ENCODE peak calls at places on chromosomes 6 and 20, in six cellular contexts. One of them, this sample, is unnamed.

GRCh38 chr6:159169193-159169555 is at the start of gene FNDC1:
- DNase-seq in stomach: no peak
- DNase-seq in suprapubic skin: no peak
- DNase-seq in fibroblast of lung: no peak
- DNase-seq in fibroblast of mammary gland: no peak
- DNase-seq in epithelial cell of esophagus: no peak
- DNase-seq in this sample: no peak

GRCh38 chr6:57198926-57199636 is 23.0 kb downstream of the RAB23 start:
- DNase-seq in stomach: no peak
- DNase-seq in suprapubic skin: no peak
- DNase-seq in fibroblast of lung: no peak
- DNase-seq in fibroblast of mammary gland: no peak
- DNase-seq in epithelial cell of esophagus: no peak
- DNase-seq in this sample: no peak

GRCh38 chr6:148851683-148852556 is 105.1 kb downstream of the UST start:
- DNase-seq in stomach: peak; percentile 44
- DNase-seq in suprapubic skin: no peak
- DNase-seq in fibroblast of lung: no peak
- DNase-seq in fibroblast of mammary gland: no peak
- DNase-seq in epithelial cell of esophagus: no peak
- DNase-seq in this sample: no peak

GRCh38 chr20:36407196-36407733 is 101.1 kb downstream of the DLGAP4 start:
- DNase-seq in stomach: no peak
- DNase-seq in suprapubic skin: no peak
- DNase-seq in fibroblast of lung: peak; percentile 13
- DNase-seq in fibroblast of mammary gland: peak; percentile 85
- DNase-seq in epithelial cell of esophagus: peak; percentile 72
- DNase-seq in this sample: no peak

GRCh38 chr6:3317741-3318211 is 59.0 kb downstream of the PSMG4 start:
- DNase-seq in stomach: peak; percentile 11
- DNase-seq in suprapubic skin: peak; percentile 70
- DNase-seq in fibroblast of lung: peak; percentile 16
- DNase-seq in fibroblast of mammary gland: peak; percentile 47
- DNase-seq in epithelial cell of esophagus: no peak
- DNase-seq in this sample: no peak

GRCh38 chr20:9241232-9241692 is 172.4 kb downstream of the PLCB4 start:
- DNase-seq in stomach: no peak
- DNase-seq in suprapubic skin: no peak
- DNase-seq in fibroblast of lung: peak; percentile 97
- DNase-seq in fibroblast of mammary gland: peak; percentile 82
- DNase-seq in epithelial cell of esophagus: peak; percentile 69
- DNase-seq in this sample: peak; percentile 44

GRCh38 chr6:136525586-136526195 is 24.5 kb downstream of the MAP7 start:
- DNase-seq in stomach: no peak
- DNase-seq in suprapubic skin: no peak
- DNase-seq in fibroblast of lung: peak; percentile 18
- DNase-seq in fibroblast of mammary gland: no peak
- DNase-seq in epithelial cell of esophagus: peak; percentile 62
- DNase-seq in this sample: no peak

GRCh38 chr20:59783020-59784010 is 150.1 kb downstream of the SYCP2 start:
- DNase-seq in stomach: peak; percentile 60
- DNase-seq in suprapubic skin: peak; percentile 77
- DNase-seq in fibroblast of lung: peak; percentile 10
- DNase-seq in fibroblast of mammary gland: peak; percentile 32
- DNase-seq in epithelial cell of esophagus: peak; percentile 61
- DNase-seq in this sample: no peak

GRCh38 chr6:164085552-164086325 is 671.2 kb downstream of the QKI start:
- DNase-seq in stomach: no peak
- DNase-seq in suprapubic skin: no peak
- DNase-seq in fibroblast of lung: peak; percentile 98
- DNase-seq in fibroblast of mammary gland: peak; percentile 82
- DNase-seq in epithelial cell of esophagus: no peak
- DNase-seq in this sample: no peak

GRCh38 chr6:14671261-14671681 is 553.7 kb downstream of the CD83 start:
- DNase-seq in stomach: peak; percentile 65
- DNase-seq in suprapubic skin: no peak
- DNase-seq in fibroblast of lung: peak; percentile 96
- DNase-seq in fibroblast of mammary gland: peak; percentile 93
- DNase-seq in epithelial cell of esophagus: peak; percentile 95
- DNase-seq in this sample: no peak

GRCh38 chr6:84733889-84734288 is 30.5 kb downstream of the TBX18 start:
- DNase-seq in stomach: no peak
- DNase-seq in suprapubic skin: no peak
- DNase-seq in fibroblast of lung: no peak
- DNase-seq in fibroblast of mammary gland: no peak
- DNase-seq in epithelial cell of esophagus: no peak
- DNase-seq in this sample: no peak

GRCh38 chr6:84731901-84732300 is 32.5 kb downstream of the TBX18 start:
- DNase-seq in stomach: no peak
- DNase-seq in suprapubic skin: no peak
- DNase-seq in fibroblast of lung: no peak
- DNase-seq in fibroblast of mammary gland: no peak
- DNase-seq in epithelial cell of esophagus: no peak
- DNase-seq in this sample: no peak

DNA sequence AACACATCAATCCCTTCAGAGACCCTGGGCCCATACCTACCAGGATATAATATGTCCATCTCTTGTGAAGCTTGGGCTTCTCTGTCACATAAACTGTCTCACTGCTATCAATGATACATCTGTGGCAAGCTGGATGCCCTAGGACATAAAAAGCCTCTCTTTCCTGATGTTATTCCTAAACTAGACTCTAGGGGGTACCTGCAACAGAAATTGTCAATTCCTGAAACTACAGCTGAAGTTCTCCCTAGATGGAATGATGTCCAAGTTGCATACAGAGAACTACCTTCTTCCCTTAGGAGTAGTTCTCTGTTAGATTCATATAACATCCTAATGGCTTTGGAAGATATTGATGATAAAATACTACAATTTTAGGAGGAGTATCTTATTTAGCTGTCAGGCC is 35.8 kb downstream of the TBX18 start:
- DNase-seq in stomach: no peak
- DNase-seq in suprapubic skin: no peak
- DNase-seq in fibroblast of lung: no peak
- DNase-seq in fibroblast of mammary gland: peak; percentile 53
- DNase-seq in epithelial cell of esophagus: peak; percentile 62
- DNase-seq in this sample: no peak
- TF ChIP-seq CTCF in stomach: no peak
- TF ChIP-seq CTCF in suprapubic skin: no peak
- TF ChIP-seq CTCF in fibroblast of lung: peak; percentile 41
- TF ChIP-seq CTCF in fibroblast of mammary gland: peak; percentile 60
- TF ChIP-seq CTCF in epithelial cell of esophagus: peak; percentile 65
- TF ChIP-seq CTCF in this sample: peak; percentile 46

DNA sequence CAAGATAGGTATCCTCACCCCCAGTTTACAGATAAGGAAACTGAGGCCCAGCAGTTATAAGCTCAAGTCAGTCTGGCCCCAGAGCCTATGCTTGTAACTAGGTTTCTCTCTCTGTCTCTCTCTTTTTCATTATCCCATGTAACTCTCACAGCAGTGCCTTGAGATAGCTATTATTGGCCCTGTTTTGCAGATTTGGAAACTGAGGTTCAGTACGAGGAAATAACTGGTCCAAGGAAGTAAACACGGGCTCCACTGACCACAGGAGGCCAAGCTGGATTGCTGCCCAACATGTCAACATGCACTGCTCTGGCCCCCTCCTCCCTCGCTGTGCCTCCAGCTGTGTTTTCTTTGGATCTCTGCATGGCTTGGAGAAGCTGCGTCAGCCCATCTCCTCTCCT is 7.6 kb upstream of the PLTP start:
- DNase-seq in stomach: peak; percentile 85
- DNase-seq in suprapubic skin: no peak
- DNase-seq in fibroblast of lung: peak; percentile 85
- DNase-seq in fibroblast of mammary gland: peak; percentile 92
- DNase-seq in epithelial cell of esophagus: no peak
- DNase-seq in this sample: no peak
- H3K4me3 ChIP-seq in stomach: no peak overlapping the region
- H3K4me3 ChIP-seq in suprapubic skin: no peak overlapping the region
- H3K4me3 ChIP-seq in fibroblast of lung: no peak overlapping the region
- H3K4me3 ChIP-seq in fibroblast of mammary gland: no peak overlapping the region
- H3K4me3 ChIP-seq in epithelial cell of esophagus: no peak overlapping the region
- H3K4me3 ChIP-seq in this sample: no peak overlapping the region

DNA sequence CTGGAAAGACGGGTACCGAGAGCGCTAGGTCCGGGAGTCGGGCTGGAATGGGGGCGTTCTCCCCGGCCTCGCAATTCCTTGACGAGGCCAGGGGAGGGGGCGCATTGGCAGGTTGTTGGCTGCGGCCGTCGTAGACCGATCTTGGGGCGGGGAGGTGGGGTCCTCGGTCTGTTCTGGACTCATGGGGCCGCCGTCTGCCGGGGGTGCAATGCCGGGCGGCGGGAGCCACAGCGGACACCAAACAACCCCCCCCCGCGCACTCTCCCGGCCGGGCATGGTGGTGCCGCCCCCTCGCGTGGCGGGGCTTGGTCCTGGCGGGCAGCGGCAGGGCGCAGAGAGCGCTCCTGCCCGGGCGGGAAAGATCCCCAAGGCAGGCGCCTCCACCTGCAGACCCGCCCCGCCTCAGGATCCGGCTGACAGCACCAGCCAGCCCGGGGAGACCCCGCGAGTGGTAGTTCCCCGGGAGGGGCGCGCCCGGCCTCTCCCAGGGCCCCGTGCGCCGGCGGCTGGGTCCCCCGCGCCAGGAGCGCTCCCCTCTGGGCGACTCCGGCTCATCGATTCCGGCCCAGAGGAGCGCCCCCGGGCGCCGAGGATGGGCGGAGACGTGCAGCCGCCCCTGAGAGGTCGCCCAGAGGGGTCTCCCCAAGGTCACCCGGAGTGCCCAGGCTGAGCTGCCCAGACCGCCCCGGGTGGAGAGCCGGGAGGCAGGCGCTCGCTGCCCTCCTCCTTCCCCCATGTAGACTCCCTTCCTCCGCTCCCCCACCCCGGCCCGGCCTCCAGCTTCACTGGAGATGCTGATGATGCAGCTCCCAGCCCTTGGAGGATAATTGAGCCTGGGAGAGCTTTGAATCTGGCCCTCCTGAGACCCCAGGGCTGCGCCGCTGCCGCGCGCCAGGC is 709 bp downstream of the PPP1R16B start:
- DNase-seq in stomach: no peak
- DNase-seq in suprapubic skin: no peak
- DNase-seq in fibroblast of lung: no peak
- DNase-seq in fibroblast of mammary gland: no peak
- DNase-seq in epithelial cell of esophagus: no peak
- DNase-seq in this sample: no peak
- TF ChIP-seq CTCF in stomach: no peak
- TF ChIP-seq CTCF in suprapubic skin: no peak
- TF ChIP-seq CTCF in fibroblast of lung: no peak
- TF ChIP-seq CTCF in fibroblast of mammary gland: no peak
- TF ChIP-seq CTCF in epithelial cell of esophagus: no peak
- TF ChIP-seq CTCF in this sample: no peak

DNA sequence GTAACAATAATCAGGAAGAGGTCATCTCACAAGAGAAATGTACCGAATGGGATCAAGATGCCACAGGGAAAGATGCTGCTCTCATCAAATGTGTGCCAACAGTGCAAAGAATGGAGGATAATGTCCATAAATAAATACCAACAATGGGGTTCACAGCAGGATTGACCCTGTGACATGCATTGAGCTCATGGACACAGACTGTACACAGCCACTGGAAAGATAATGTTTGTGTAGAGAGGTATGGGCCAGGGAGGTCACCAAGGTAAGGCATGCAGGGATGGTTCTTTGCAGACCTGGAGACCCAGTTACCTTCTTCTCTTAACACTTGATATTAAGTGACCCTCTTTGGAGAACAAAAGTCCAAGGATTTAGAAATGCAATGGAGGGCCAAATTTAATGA is 1.5 kb downstream of the AGPAT1 start:
- DNase-seq in stomach: no peak
- DNase-seq in suprapubic skin: no peak
- DNase-seq in fibroblast of lung: no peak
- DNase-seq in fibroblast of mammary gland: no peak
- DNase-seq in epithelial cell of esophagus: no peak
- DNase-seq in this sample: no peak
- H3K4me3 ChIP-seq in stomach: no peak overlapping the region
- H3K4me3 ChIP-seq in suprapubic skin: no peak overlapping the region
- H3K4me3 ChIP-seq in fibroblast of lung: no peak overlapping the region
- H3K4me3 ChIP-seq in fibroblast of mammary gland: no peak overlapping the region
- H3K4me3 ChIP-seq in epithelial cell of esophagus: no peak overlapping the region
- H3K4me3 ChIP-seq in this sample: no peak overlapping the region

GRCh38 chr20:62123450-62124118 is 1.3 kb downstream of the LSM14B start:
- DNase-seq in stomach: no peak
- DNase-seq in suprapubic skin: no peak
- DNase-seq in fibroblast of lung: peak; percentile 65
- DNase-seq in fibroblast of mammary gland: peak; percentile 56
- DNase-seq in epithelial cell of esophagus: peak; percentile 56
- DNase-seq in this sample: no peak
- TF ChIP-seq CTCF in stomach: no peak
- TF ChIP-seq CTCF in suprapubic skin: no peak
- TF ChIP-seq CTCF in fibroblast of lung: peak; percentile 29
- TF ChIP-seq CTCF in fibroblast of mammary gland: no peak
- TF ChIP-seq CTCF in epithelial cell of esophagus: peak; percentile 11
- TF ChIP-seq CTCF in this sample: peak; percentile 20

DNA sequence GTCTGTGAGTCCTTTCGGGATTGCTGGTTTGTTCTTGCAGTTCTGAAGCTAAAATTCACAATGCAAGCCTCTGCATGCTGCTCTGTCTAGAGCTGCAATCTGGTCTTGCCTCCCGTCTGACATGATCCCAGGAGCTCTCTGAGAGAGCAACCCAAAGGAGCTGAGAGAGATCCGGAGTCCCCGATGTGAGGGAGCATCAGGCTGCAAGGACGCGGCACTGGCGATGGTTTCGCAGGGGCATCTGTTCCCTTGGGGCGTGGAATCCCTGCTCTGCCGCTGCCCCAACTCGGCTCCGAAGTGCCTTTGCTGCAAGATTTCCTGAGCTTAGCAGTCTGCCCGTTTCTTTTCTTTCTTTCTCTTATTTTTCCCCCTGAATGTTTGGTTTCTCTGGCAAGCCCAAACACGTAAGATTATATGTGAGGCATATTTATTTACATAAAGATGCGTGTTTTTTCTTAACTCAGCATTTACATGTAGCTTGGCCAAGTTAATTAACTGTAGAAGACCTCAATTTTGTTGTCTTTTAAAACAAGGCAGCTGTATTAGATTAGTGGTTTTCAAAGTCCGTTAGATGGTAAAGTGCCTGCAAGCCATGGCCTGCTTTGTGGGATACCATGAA is 873.0 kb downstream of the KIF16B start:
- DNase-seq in stomach: no peak
- DNase-seq in suprapubic skin: no peak
- DNase-seq in fibroblast of lung: no peak
- DNase-seq in fibroblast of mammary gland: no peak
- DNase-seq in epithelial cell of esophagus: peak; percentile 69
- DNase-seq in this sample: no peak
- H3K4me3 ChIP-seq in stomach: no peak overlapping the region
- H3K4me3 ChIP-seq in suprapubic skin: peak overlapping the region; percentile 36
- H3K4me3 ChIP-seq in fibroblast of lung: no peak overlapping the region
- H3K4me3 ChIP-seq in fibroblast of mammary gland: no peak overlapping the region
- H3K4me3 ChIP-seq in epithelial cell of esophagus: peak overlapping the region; percentile 61
- H3K4me3 ChIP-seq in this sample: peak overlapping the region; percentile 11

GRCh38 chr6:38319259-38320255 is 320.2 kb downstream of the BTBD9 start:
- DNase-seq in stomach: no peak
- DNase-seq in suprapubic skin: no peak
- DNase-seq in fibroblast of lung: no peak
- DNase-seq in fibroblast of mammary gland: no peak
- DNase-seq in epithelial cell of esophagus: peak; percentile 67
- DNase-seq in this sample: no peak
- TF ChIP-seq CTCF in stomach: no peak
- TF ChIP-seq CTCF in suprapubic skin: no peak
- TF ChIP-seq CTCF in fibroblast of lung: no peak
- TF ChIP-seq CTCF in fibroblast of mammary gland: no peak
- TF ChIP-seq CTCF in epithelial cell of esophagus: no peak
- TF ChIP-seq CTCF in this sample: no peak

This sample was measured in BJ.